ENCODE peak calls at places on chromosomes 16 and 17, in eight cellular contexts. O is pancreas; Y is IMR-90; H is upper lobe of right lung; B is fibroblast of lung; R is naive thymus-derived CD4-positive, alpha-beta T cell; M is ovary; N is heart left ventricle. V is an unnamed sample.

GRCh38 chr16:69186642-69187386 is at the start of gene SNTB2:
- DNase-seq in O (peak), Y (peak), H (peak), B (peak), R (peak), M (peak), N (peak), V (peak)

GRCh38 chr17:45031231-45032149 is 19.9 kb downstream of the DCAKD start:
- DNase-seq in O (no peak), Y (no peak), H (no peak), B (no peak), R (no peak), M (no peak), N (no peak), V (no peak)

GRCh38 chr17:13562271-13562800 is 39.4 kb downstream of the HS3ST3A1 start:
- DNase-seq in O (no peak), Y (peak), H (no peak), B (peak), R (no peak), M (no peak), N (no peak), V (no peak)

GRCh38 chr17:4479982-4480751 is 18.5 kb upstream of the SPNS2 start:
- DNase-seq in O (no peak), Y (no peak), H (no peak), B (no peak), R (no peak), M (no peak), N (no peak), V (no peak)

GRCh38 chr16:67936124-67936875 is at the start of gene PSMB10:
- DNase-seq in O (peak), Y (peak), H (peak), B (peak), R (peak), M (peak), N (no peak), V (no peak)

GRCh38 chr17:37671028-37671812 is 28.0 kb upstream of the DDX52 start:
- DNase-seq in O (no peak), Y (no peak), H (no peak), B (no peak), R (no peak), M (no peak), N (no peak), V (no peak)

GRCh38 chr16:12271006-12271405 is 294.5 kb downstream of the SNX29 start:
- DNase-seq in O (no peak), Y (peak), H (no peak), B (peak), R (no peak), M (no peak), N (no peak), V (no peak)

GRCh38 chr16:68367034-68367433 is 56.2 kb downstream of the PRMT7 start:
- DNase-seq in O (peak), Y (peak), H (no peak), B (peak), R (peak), M (no peak), N (no peak), V (no peak)

GRCh38 chr16:28117168-28117565 is 53.7 kb upstream of the GSG1L start:
- DNase-seq in O (no peak), Y (no peak), H (no peak), B (no peak), R (no peak), M (no peak), N (no peak), V (no peak)
- H3K27ac ChIP-seq in O (no peak), Y (no peak), H (no peak), B (no peak), R (no peak), M (no peak), N (no peak), V (no peak)

GRCh38 chr17:56997313-56997712 is 19.4 kb downstream of the SCPEP1 start:
- DNase-seq in O (no peak), Y (no peak), H (no peak), B (no peak), R (no peak), M (no peak), N (no peak), V (no peak)
- H3K27ac ChIP-seq in O (no peak), Y (no peak), H (no peak), B (no peak), R (no peak), M (no peak), N (no peak), V (no peak)

GRCh38 chr16:3212567-3212966 is 22.4 kb downstream of the ZNF200 start:
- DNase-seq in O (no peak), Y (no peak), H (no peak), B (no peak), R (no peak), M (no peak), N (no peak), V (no peak)
- H3K27ac ChIP-seq in O (no peak), Y (no peak), H (no peak), B (no peak), R (no peak), M (no peak), N (no peak), V (no peak)

GRCh38 chr17:81338301-81339179 is 43.4 kb upstream of the SLC38A10 start:
- DNase-seq in O (peak), Y (no peak), H (no peak), B (no peak), R (no peak), M (peak), N (peak), V (no peak)

GRCh38 chr17:81340606-81341346 is 45.7 kb upstream of the SLC38A10 start:
- DNase-seq in O (peak), Y (no peak), H (no peak), B (peak), R (no peak), M (peak), N (peak), V (no peak)

GRCh38 chr17:81339502-81340296 is 44.6 kb upstream of the SLC38A10 start:
- DNase-seq in O (peak), Y (no peak), H (peak), B (no peak), R (no peak), M (no peak), N (peak), V (no peak)

GRCh38 chr17:81337449-81337848 is 42.3 kb upstream of the SLC38A10 start:
- DNase-seq in O (peak), Y (no peak), H (peak), B (no peak), R (no peak), M (no peak), N (peak), V (no peak)

GRCh38 chr17:81339180-81339501 is 44.0 kb upstream of the SLC38A10 start:
- DNase-seq in O (peak), Y (no peak), H (no peak), B (no peak), R (no peak), M (no peak), N (no peak), V (no peak)
- H3K27ac ChIP-seq in O (peak), Y (no peak), H (peak), B (no peak), R (no peak), M (no peak), N (peak), V (no peak)

GRCh38 chr17:64778367-64779290 is 116.5 kb upstream of the SMURF2 start:
- DNase-seq in O (peak), Y (no peak), H (peak), B (no peak), R (no peak), M (no peak), N (no peak), V (peak)

GRCh38 chr17:64775701-64776570 is 113.8 kb upstream of the SMURF2 start:
- DNase-seq in O (no peak), Y (no peak), H (no peak), B (no peak), R (no peak), M (no peak), N (no peak), V (peak)

GRCh38 chr17:64778102-64778366 is 115.9 kb upstream of the SMURF2 start:
- DNase-seq in O (no peak), Y (no peak), H (no peak), B (no peak), R (no peak), M (no peak), N (no peak), V (no peak)

GRCh38 chr17:64779344-64780095 is 117.4 kb upstream of the SMURF2 start:
- DNase-seq in O (no peak), Y (no peak), H (peak), B (no peak), R (no peak), M (no peak), N (no peak), V (peak)

GRCh38 chr17:64777413-64778101 is 115.5 kb upstream of the SMURF2 start:
- DNase-seq in O (no peak), Y (no peak), H (peak), B (no peak), R (no peak), M (no peak), N (peak), V (peak)
- H3K27ac ChIP-seq in O (no peak), Y (no peak), H (peak), B (no peak), R (no peak), M (no peak), N (no peak), V (peak)